ENCODE peak calls at places on chromosomes 3 and 15, in five cellular contexts. S, A, B, K and M are unnamed samples.

GRCh38 chr3:182620715-182621434 is 172.4 kb upstream of the ATP11B start:
- DNase-seq in S (no peak), A (no peak), B (no peak), K (no peak), M (no peak)

GRCh38 chr15:26804063-26804804 is 31.4 kb upstream of the GABRB3 start:
- DNase-seq in S (no peak), A (no peak), B (no peak), K (no peak), M (no peak)

GRCh38 chr3:79018671-79019136 is 749.1 kb downstream of the ROBO1 start:
- DNase-seq in S (no peak), A (peak), B (no peak), K (peak), M (peak)

GRCh38 chr3:117443014-117443413 is 733.4 kb downstream of the TUSC7 start:
- DNase-seq in S (no peak), A (no peak), B (no peak), K (no peak), M (no peak)

GRCh38 chr15:47399100-47399499 is 318.2 kb upstream of the SEMA6D start:
- DNase-seq in S (no peak), A (no peak), B (no peak), K (no peak), M (no peak)

GRCh38 chr3:20652249-20652648 is 466.2 kb upstream of the SGO1 start:
- DNase-seq in S (no peak), A (no peak), B (no peak), K (no peak), M (no peak)

GRCh38 chr3:18134386-18135082 is 290.6 kb downstream of the SATB1 start:
- DNase-seq in S (no peak), A (no peak), B (no peak), K (no peak), M (no peak)

GRCh38 chr3:99984139-99984538 is 130.2 kb downstream of the FILIP1L start:
- DNase-seq in S (no peak), A (no peak), B (no peak), K (no peak), M (no peak)

GRCh38 chr3:43171770-43172169 is 65.9 kb upstream of the POMGNT2 start:
- DNase-seq in S (no peak), A (no peak), B (no peak), K (no peak), M (no peak)

GRCh38 chr3:121252676-121253075 is 293.1 kb downstream of the POLQ start:
- DNase-seq in S (no peak), A (no peak), B (no peak), K (no peak), M (no peak)

GRCh38 chr15:63476229-63476632 is 28.2 kb upstream of the USP3 start:
- DNase-seq in S (no peak), A (no peak), B (no peak), K (no peak), M (no peak)

GRCh38 chr3:169886671-169887070 is 16.9 kb upstream of the LRRC31 start:
- DNase-seq in S (no peak), A (no peak), B (no peak), K (peak), M (peak)

GRCh38 chr3:130091958-130092357 is 10.3 kb downstream of the ALG1L2 start:
- DNase-seq in S (no peak), A (no peak), B (no peak), K (no peak), M (no peak)

GRCh38 chr3:182226995-182227394 is 515.3 kb downstream of the SOX2 start:
- DNase-seq in S (no peak), A (no peak), B (no peak), K (no peak), M (no peak)

GRCh38 chr3:12679468-12679867 is 15.6 kb upstream of the RAF1 start:
- DNase-seq in S (no peak), A (no peak), B (no peak), K (no peak), M (peak)

GRCh38 chr3:188230962-188231361 is 77.0 kb downstream of the LPP start:
- DNase-seq in S (no peak), A (no peak), B (no peak), K (no peak), M (no peak)

GRCh38 chr3:195794708-195795107 is 17.0 kb downstream of the MUC4 start:
- DNase-seq in S (no peak), A (no peak), B (no peak), K (no peak), M (no peak)